ENCODE peak calls at places on chromosomes 16 and 17, in five cellular contexts. N is GM06990, H is gastrocnemius medialis, Z is HFFc6, W is BJ. G is an unnamed sample.

GRCh38 chr17:10216213-10216982 is 18.0 kb upstream of the GAS7 start:
- DNase-seq in N (no peak), H (no peak), Z (no peak), W (no peak), G (no peak)

GRCh38 chr17:35923609-35924114 is 6.9 kb downstream of the RDM1 start:
- DNase-seq in N (no peak), H (no peak), Z (no peak), W (no peak), G (no peak)

GRCh38 chr16:86196687-86197391 is 297.9 kb downstream of the IRF8 start:
- DNase-seq in N (no peak), H (no peak), Z (no peak), W (no peak), G (no peak)

GRCh38 chr16:86702824-86703588 is 124.7 kb downstream of the FOXL1 start:
- DNase-seq in N (no peak), H (no peak), Z (no peak), W (no peak), G (no peak)

GRCh38 chr16:27644165-27644564 is 94.2 kb downstream of the KATNIP start:
- DNase-seq in N (no peak), H (no peak), Z (no peak), W (no peak), G (no peak)

GRCh38 chr17:14616508-14616907 is 315.6 kb downstream of the HS3ST3B1 start:
- DNase-seq in N (no peak), H (no peak), Z (no peak), W (peak; percentile 50), G (no peak)

GRCh38 chr17:4090898-4091297 is 51.9 kb downstream of the ZZEF1 start:
- DNase-seq in N (no peak), H (peak; percentile 61), Z (peak; percentile 8), W (no peak), G (no peak)

GRCh38 chr17:43588664-43589435 is 42.7 kb upstream of the ETV4 start:
- DNase-seq in N (no peak), H (peak; percentile 27), Z (no peak), W (no peak), G (no peak)

GRCh38 chr17:42287305-42288077 is 807 bp upstream of the STAT5A start:
- DNase-seq in N (peak; percentile 62), H (peak; percentile 44), Z (no peak), W (no peak), G (peak; percentile 76)

GRCh38 chr16:66224186-66224585 is 142.3 kb upstream of the CDH5 start:
- DNase-seq in N (no peak), H (no peak), Z (no peak), W (no peak), G (no peak)

GRCh38 chr17:7987112-7987893 is 15.1 kb upstream of the GUCY2D start:
- DNase-seq in N (no peak), H (no peak), Z (no peak), W (no peak), G (no peak)

GRCh38 chr17:7992516-7992915 is 9.9 kb upstream of the GUCY2D start:
- DNase-seq in N (no peak), H (no peak), Z (peak; percentile 66), W (no peak), G (no peak)

GRCh38 chr17:7992924-7993323 is 9.5 kb upstream of the GUCY2D start:
- DNase-seq in N (no peak), H (no peak), Z (peak; percentile 18), W (no peak), G (no peak)

GRCh38 chr17:7988750-7989178 is 13.7 kb upstream of the GUCY2D start:
- DNase-seq in N (peak; percentile 44), H (no peak), Z (peak; percentile 91), W (no peak), G (peak; percentile 79)

GRCh38 chr17:7989781-7990655 is 12.4 kb upstream of the GUCY2D start:
- DNase-seq in N (peak; percentile 88), H (peak; percentile 69), Z (peak; percentile 52), W (no peak), G (peak; percentile 93)
- TF ChIP-seq CTCF in N (peak; percentile 97), H (peak; percentile 95), Z (peak; percentile 98), W (peak; percentile 98), G (peak; percentile 98)

GRCh38 chr17:1150863-1151685 is 28.7 kb downstream of the ABR start:
- DNase-seq in N (no peak), H (no peak), Z (no peak), W (no peak), G (no peak)

GRCh38 chr17:1146551-1147265 is 33.1 kb downstream of the ABR start:
- DNase-seq in N (no peak), H (no peak), Z (no peak), W (no peak), G (no peak)

GRCh38 chr17:1145311-1145986 is 34.3 kb downstream of the ABR start:
- DNase-seq in N (no peak), H (no peak), Z (no peak), W (no peak), G (no peak)

GRCh38 chr17:1149869-1150268 is 29.9 kb downstream of the ABR start:
- DNase-seq in N (no peak), H (no peak), Z (no peak), W (no peak), G (no peak)

DNA sequence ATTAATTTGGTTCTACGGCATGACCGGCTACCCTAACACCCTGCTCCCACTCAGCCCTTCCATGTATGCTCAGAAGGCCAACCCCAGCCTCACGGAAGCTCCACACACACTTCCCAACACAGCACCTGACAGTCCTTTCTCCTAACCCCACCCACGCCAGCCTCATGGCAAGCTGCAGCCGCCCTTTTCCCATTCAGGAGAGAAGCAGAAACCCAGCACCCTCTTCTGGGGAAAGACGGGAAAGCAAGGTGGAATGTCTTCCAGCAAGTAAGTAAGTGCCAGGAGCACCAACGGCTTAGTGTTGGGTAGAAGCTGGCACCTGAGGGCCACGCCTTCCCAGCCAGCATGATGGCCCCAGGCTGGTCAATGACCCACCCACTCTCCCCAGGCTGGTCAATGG is 32.1 kb downstream of the ABR start:
- DNase-seq in N (no peak), H (no peak), Z (peak; percentile 43), W (no peak), G (no peak)
- TF ChIP-seq CTCF in N (no peak), H (no peak), Z (peak; percentile 65), W (peak; percentile 41), G (no peak)

GRCh38 chr16:30972872-30973271 is 12.1 kb upstream of the HSD3B7 start:
- DNase-seq in N (no peak), H (no peak), Z (peak; percentile 36), W (no peak), G (no peak)
- TF ChIP-seq CTCF in N (no peak), H (no peak), Z (peak; percentile 43), W (no peak), G (peak; percentile 8)

DNA sequence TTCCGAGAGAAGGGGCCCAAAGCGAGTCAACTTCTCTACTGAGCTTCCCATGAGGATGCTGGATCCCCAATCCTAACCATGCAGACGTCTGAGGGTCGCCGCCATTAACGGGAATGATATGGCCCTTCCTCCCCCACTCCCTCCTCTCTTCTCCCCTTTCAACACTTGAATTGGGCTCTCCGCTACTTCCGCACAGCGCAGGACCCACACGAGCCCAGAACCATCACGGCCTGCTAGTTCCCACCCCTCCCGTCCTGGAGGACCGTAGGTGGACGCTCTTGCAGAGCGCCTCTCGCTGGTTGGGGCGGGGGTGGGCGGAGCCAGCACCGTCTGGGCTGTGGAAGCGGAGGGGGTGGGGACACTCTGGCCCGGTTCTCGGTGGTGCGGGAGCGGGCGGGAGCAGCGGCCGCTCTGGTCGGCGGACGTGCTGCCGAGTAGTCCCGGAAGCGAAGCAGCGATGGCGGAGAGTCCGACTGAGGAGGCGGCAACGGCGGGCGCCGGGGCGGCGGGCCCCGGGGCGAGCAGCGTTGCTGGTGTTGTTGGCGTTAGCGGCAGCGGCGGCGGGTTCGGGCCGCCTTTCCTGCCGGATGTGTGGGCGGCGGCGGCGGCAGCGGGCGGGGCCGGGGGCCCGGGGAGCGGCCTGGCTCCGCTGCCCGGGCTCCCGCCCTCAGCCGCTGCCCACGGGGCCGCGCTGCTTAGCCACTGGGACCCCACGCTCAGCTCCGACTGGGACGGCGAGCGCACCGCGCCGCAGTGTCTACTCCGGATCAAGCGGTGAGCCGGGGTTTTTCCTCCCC is at the start of gene UBE2Z:
- DNase-seq in N (peak; percentile 98), H (peak; percentile 93), Z (peak; percentile 87), W (peak; percentile 66), G (peak; percentile 96)
- TF ChIP-seq CTCF in N (peak; percentile 22), H (peak; percentile 23), Z (peak; percentile 46), W (no peak), G (peak; percentile 31)

DNA sequence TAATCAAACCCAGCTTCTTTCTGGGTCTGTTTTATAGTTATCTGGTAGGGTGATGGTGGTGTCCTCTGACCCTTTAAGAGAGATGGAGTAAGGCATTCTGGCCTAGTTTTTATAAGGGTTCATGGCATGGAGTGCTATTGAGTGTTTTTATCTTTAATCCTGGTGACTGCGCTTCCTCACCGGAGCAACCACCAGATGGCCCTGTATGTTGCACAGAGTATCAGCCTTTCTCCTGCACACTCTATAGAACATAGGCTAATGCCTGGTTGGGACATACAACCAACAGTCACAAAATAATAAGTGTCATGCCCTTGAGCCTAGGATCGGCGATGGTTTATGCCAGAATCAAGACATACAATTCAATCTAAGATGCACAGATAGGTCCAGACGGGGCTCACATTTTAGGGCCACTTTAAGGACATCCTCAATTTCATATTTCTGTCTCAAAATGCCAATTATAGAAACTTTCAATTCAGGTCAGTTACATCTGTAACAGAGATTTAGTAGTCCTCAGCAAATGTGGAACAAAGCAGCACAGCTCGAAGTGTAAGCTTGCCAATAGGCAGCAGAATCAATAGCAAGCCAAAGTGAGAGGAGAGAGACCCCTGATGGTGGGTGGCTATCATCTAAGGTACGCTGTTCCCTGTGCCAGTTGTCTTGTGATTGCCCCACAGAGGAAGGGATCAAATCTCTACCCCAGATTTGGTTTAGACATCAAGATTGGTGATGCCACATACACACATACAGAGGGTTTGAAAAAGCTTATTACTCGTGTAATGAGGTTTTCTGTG is 37.2 kb upstream of the HOXB9 start:
- DNase-seq in N (no peak), H (no peak), Z (no peak), W (no peak), G (no peak)
- TF ChIP-seq CTCF in N (peak; percentile 23), H (no peak), Z (peak; percentile 23), W (peak; percentile 9), G (no peak)